ENCODE peak calls at places on chromosome 18, in six cellular contexts. S is ovary, K is thyroid gland, E is neural progenitor cell, D is SK-N-SH, H is psoas muscle. N is an unnamed sample.
A peak's percentile ranks its signal among the peaks of the same experiment; 100 is the strongest.

GRCh38 chr18:10744653-10745052 is 218.8 kb downstream of the NAPG start:
- DNase-seq in E (no peak), D (no peak), K (no peak), H (no peak), S (no peak), N (no peak)

GRCh38 chr18:35106013-35106844 is 65.0 kb downstream of the MAPRE2 start:
- DNase-seq in H (no peak), K (no peak), D (no peak), S (no peak), E (no peak), N (no peak)

GRCh38 chr18:32919799-32920198 is 147.0 kb upstream of the KLHL14 start:
- DNase-seq in D (peak; percentile 17), S (no peak), E (peak; percentile 83), H (no peak), K (peak; percentile 70), N (no peak)

GRCh38 chr18:13409997-13410396 is 191.4 kb downstream of the LDLRAD4 start:
- DNase-seq in D (no peak), H (no peak), S (no peak), K (no peak), E (no peak), N (no peak)

GRCh38 chr18:79540914-79541301 is 138.7 kb upstream of the CTDP1 start:
- DNase-seq in H (peak; percentile 26), S (no peak), E (no peak), D (no peak), K (no peak), N (peak; percentile 39)

GRCh38 chr18:49051323-49051967 is 100.7 kb upstream of the SMAD7 start:
- DNase-seq in H (no peak), D (no peak), E (peak; percentile 29), S (no peak), K (no peak), N (no peak)

GRCh38 chr18:54607213-54607934 is 16.3 kb downstream of the DYNAP start:
- DNase-seq in D (no peak), S (no peak), H (no peak), K (peak; percentile 37), E (no peak), N (no peak)

GRCh38 chr18:13067966-13068365 is 76.8 kb downstream of the CEP192 start:
- DNase-seq in H (no peak), K (no peak), D (no peak), S (no peak), E (no peak), N (no peak)

GRCh38 chr18:76981388-76981968 is 151.1 kb downstream of the MBP start:
- DNase-seq in H (no peak), S (no peak), D (no peak), E (no peak), K (peak; percentile 71), N (no peak)

GRCh38 chr18:77906103-77906502 is 656.5 kb downstream of the GALR1 start:
- DNase-seq in D (no peak), S (no peak), K (no peak), H (no peak), E (no peak), N (no peak)

GRCh38 chr18:23369231-23369630 is 83.9 kb upstream of the RIOK3 start:
- DNase-seq in D (no peak), K (no peak), S (no peak), E (peak; percentile 70), H (no peak), N (no peak)

GRCh38 chr18:62663731-62664336 is 51.5 kb upstream of the PHLPP1 start:
- DNase-seq in K (no peak), D (no peak), E (no peak), H (no peak), S (no peak), N (no peak)

GRCh38 chr18:22559414-22560282 is 141.9 kb upstream of the CTAGE1 start:
- DNase-seq in S (peak; percentile 82), K (peak; percentile 66), H (peak; percentile 75), D (peak; percentile 74), E (peak; percentile 79), N (peak; percentile 85)

GRCh38 chr18:72542993-72543361 is 1.2 kb downstream of the CBLN2 start:
- DNase-seq in S (no peak), H (no peak), K (no peak), D (peak; percentile 63), E (peak; percentile 52), N (no peak)

GRCh38 chr18:13442451-13442850 is 223.9 kb downstream of the LDLRAD4 start:
- DNase-seq in E (no peak), S (no peak), H (peak; percentile 37), K (no peak), D (no peak), N (no peak)

GRCh38 chr18:42559292-42559691 is 556.2 kb downstream of the RIT2 start:
- DNase-seq in K (no peak), H (no peak), D (no peak), S (no peak), E (no peak), N (no peak)

GRCh38 chr18:6382968-6383367 is 31.7 kb downstream of the L3MBTL4 start:
- DNase-seq in K (peak; percentile 94), S (no peak), H (no peak), E (peak; percentile 9), D (no peak), N (no peak)

GRCh38 chr18:28108801-28109200 is 68.1 kb downstream of the CDH2 start:
- DNase-seq in K (no peak), D (no peak), H (no peak), S (no peak), E (peak; percentile 21), N (no peak)

GRCh38 chr18:62715829-62716678 is 713 bp downstream of the PHLPP1 start:
- DNase-seq in D (peak; percentile 77), H (peak; percentile 76), S (peak; percentile 59), E (peak; percentile 74), K (peak; percentile 57), N (peak; percentile 57)

GRCh38 chr18:38981382-38981781 is 1415.8 kb upstream of the CELF4 start:
- DNase-seq in D (no peak), E (no peak), K (no peak), H (no peak), S (no peak), N (no peak)

GRCh38 chr18:62953663-62954062 is 238.3 kb downstream of the PHLPP1 start:
- DNase-seq in H (no peak), D (no peak), E (no peak), K (no peak), S (no peak), N (no peak)

GRCh38 chr18:5975111-5975622 is 79.8 kb upstream of the TMEM200C start:
- DNase-seq in S (no peak), E (no peak), D (no peak), H (no peak), K (no peak), N (no peak)

DNA sequence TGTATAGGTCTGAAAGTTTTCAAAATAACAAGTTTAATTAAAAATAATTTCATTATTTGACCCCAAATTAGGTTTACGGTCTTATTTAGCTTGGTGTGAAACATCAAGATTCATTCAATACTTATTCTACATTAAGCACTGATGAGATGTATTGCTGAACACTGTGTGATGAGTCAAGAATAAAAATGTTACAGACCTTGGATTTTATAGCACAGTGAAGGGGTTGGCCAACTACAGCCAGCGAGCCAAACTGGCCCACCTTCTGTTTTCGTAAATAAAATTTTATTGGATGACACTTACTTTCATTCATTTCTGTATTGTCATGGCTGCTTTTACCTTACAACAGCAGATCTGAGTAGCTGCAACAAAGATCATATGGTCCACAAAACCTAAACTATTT is 8.3 kb downstream of the PPP4R1 start:
- DNase-seq in E (no peak), S (no peak), K (no peak), D (no peak), H (no peak), N (no peak)
- H3K4me1 ChIP-seq in E (no peaks in the 10 kb centered on the region), S (peaks cover 2% of the 10 kb centered on the region), K (peaks cover 6% of the 10 kb centered on the region), D (peaks cover 7% of the 10 kb centered on the region), H (peaks cover 10% of the 10 kb centered on the region), N (peaks cover 2% of the 10 kb centered on the region)

GRCh38 chr18:26654173-26655009 is 106.0 kb upstream of the KCTD1 start:
- DNase-seq in K (no peak), D (no peak), H (no peak), S (no peak), E (no peak), N (no peak)

GRCh38 chr18:26656944-26657536 is 108.7 kb upstream of the KCTD1 start:
- DNase-seq in H (peak; percentile 82), E (peak; percentile 82), S (peak; percentile 84), D (peak; percentile 80), K (peak; percentile 83), N (peak; percentile 94)

GRCh38 chr18:26656401-26656943 is 108.1 kb upstream of the KCTD1 start:
- DNase-seq in D (peak; percentile 67), K (no peak), H (no peak), E (peak; percentile 56), S (peak; percentile 42), N (peak; percentile 50)

GRCh38 chr18:26655614-26656400 is 107.5 kb upstream of the KCTD1 start:
- DNase-seq in E (peak; percentile 76), S (peak; percentile 70), D (peak; percentile 81), H (peak; percentile 61), K (peak; percentile 73), N (peak; percentile 86)

DNA sequence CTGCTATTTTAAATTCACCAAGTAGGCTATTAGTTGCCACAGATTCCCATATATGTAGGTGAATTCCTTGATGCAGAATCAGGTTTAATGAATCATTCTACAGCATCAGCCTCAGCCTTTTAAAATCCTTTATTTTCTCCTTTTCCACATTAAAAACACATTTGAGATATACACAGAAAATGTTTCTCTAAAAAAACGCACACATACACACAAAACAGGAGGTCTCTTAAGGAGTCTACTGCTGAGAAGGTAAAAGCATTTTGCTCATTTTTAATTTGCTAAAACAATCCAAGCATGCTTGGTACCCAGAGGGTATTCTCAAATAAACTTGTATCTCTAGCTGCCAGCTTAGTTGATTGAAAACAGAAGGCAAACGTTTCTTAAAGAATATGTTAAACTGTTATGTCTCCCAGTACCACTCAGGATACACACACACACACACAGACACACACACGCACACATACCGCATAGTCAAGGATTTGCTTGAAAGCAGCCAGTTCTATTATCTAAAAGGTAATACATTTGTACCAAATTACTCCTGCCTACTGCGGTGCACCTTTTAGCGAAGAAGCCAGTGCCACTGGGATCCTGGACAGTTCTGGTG is 106.8 kb upstream of the KCTD1 start:
- DNase-seq in H (no peak), K (no peak), S (no peak), D (no peak), E (no peak), N (no peak)
- H3K27me3 ChIP-seq in H (no peaks in the 10 kb centered on the region), K (no peaks in the 10 kb centered on the region), S (no peaks in the 10 kb centered on the region), D (peaks cover under 1% of the 10 kb centered on the region), E (peaks cover 64% of the 10 kb centered on the region), N (no peaks in the 10 kb centered on the region)

GRCh38 chr18:57301573-57302230 is 50.7 kb upstream of the ST8SIA3 start:
- DNase-seq in S (no peak), H (no peak), K (no peak), E (peak; percentile 57), D (peak; percentile 46), N (no peak)
- H3K4me3 ChIP-seq in S (no peak overlapping the region), H (no peak overlapping the region), K (no peak overlapping the region), E (no peak overlapping the region), D (no peak overlapping the region), N (no peak overlapping the region)

GRCh38 chr18:46398625-46399024 is 258.4 kb downstream of the LOXHD1 start:
- DNase-seq in K (no peak), D (no peak), S (no peak), E (no peak), H (no peak), N (no peak)

GRCh38 chr18:46397174-46397573 is 259.8 kb downstream of the LOXHD1 start:
- DNase-seq in S (no peak), H (no peak), D (no peak), E (no peak), K (no peak), N (no peak)

GRCh38 chr18:46399276-46399675 is 257.7 kb downstream of the LOXHD1 start:
- DNase-seq in E (no peak), K (no peak), H (no peak), S (no peak), D (no peak), N (no peak)

GRCh38 chr18:46395795-46396194 is 261.2 kb downstream of the LOXHD1 start:
- DNase-seq in H (no peak), S (no peak), D (no peak), E (no peak), K (peak; percentile 57), N (no peak)

GRCh38 chr18:46398005-46398404 is 259.0 kb downstream of the LOXHD1 start:
- DNase-seq in K (no peak), S (no peak), E (no peak), D (no peak), H (no peak), N (no peak)
- H3K4me1 ChIP-seq in K (peaks cover 9% of the 10 kb centered on the region), S (no peaks in the 10 kb centered on the region), E (no peaks in the 10 kb centered on the region), D (no peaks in the 10 kb centered on the region), H (peaks cover 4% of the 10 kb centered on the region), N (no peaks in the 10 kb centered on the region)

N was measured in right cardiac atrium.